ENCODE peak calls at places on chromosomes 2 and 18, in seven cellular contexts. M is endothelial cell of umbilical vein, L is prostate gland, U is K562, E is suprapubic skin, D is upper lobe of left lung, H is H1. Y is an unnamed sample.

GRCh38 chr2:130756041-130756720 is 841 bp downstream of the AMER3 start:
- DNase-seq in M (no peak), L (no peak), U (peak; percentile 41), E (no peak), D (peak; percentile 87), H (peak; percentile 84), Y (no peak)

GRCh38 chr18:79609021-79609461 is 70.6 kb upstream of the CTDP1 start:
- DNase-seq in M (no peak), L (no peak), U (no peak), E (peak; percentile 64), D (peak; percentile 46), H (peak; percentile 45), Y (no peak)

GRCh38 chr18:8124232-8125146 is 484.7 kb upstream of the RAB12 start:
- DNase-seq in M (no peak), L (no peak), U (no peak), E (no peak), D (no peak), H (no peak), Y (no peak)

GRCh38 chr2:209986405-209986804 is 16.0 kb upstream of the RPE start:
- DNase-seq in M (no peak), L (no peak), U (no peak), E (no peak), D (no peak), H (no peak), Y (no peak)

GRCh38 chr2:1487758-1488715 is 74.8 kb downstream of the TPO start:
- DNase-seq in M (no peak), L (no peak), U (no peak), E (peak; percentile 53), D (no peak), H (peak; percentile 42), Y (no peak)

GRCh38 chr18:30163573-30163972 is 879.0 kb downstream of the DSC3 start:
- DNase-seq in M (no peak), L (no peak), U (no peak), E (no peak), D (no peak), H (no peak), Y (no peak)

GRCh38 chr18:58009166-58009565 is 34.9 kb upstream of the NEDD4L start:
- DNase-seq in M (no peak), L (no peak), U (no peak), E (no peak), D (no peak), H (no peak), Y (no peak)

GRCh38 chr2:234947556-234947955 is 4.3 kb upstream of the SH3BP4 start:
- DNase-seq in M (no peak), L (no peak), U (no peak), E (no peak), D (no peak), H (no peak), Y (no peak)

GRCh38 chr18:68733693-68734092 is 18.8 kb upstream of the TMX3 start:
- DNase-seq in M (no peak), L (no peak), U (no peak), E (no peak), D (no peak), H (no peak), Y (no peak)

GRCh38 chr2:157830696-157831570 is 45.2 kb downstream of the ACVR1 start:
- DNase-seq in M (peak; percentile 92), L (peak; percentile 48), U (no peak), E (no peak), D (no peak), H (no peak), Y (no peak)
- TF ChIP-seq POLR2AphosphoS5 in M (no peak), L (peak; percentile 92), U (no peak), E (no peak), D (no peak), H (no peak), Y (peak; percentile 72)

DNA sequence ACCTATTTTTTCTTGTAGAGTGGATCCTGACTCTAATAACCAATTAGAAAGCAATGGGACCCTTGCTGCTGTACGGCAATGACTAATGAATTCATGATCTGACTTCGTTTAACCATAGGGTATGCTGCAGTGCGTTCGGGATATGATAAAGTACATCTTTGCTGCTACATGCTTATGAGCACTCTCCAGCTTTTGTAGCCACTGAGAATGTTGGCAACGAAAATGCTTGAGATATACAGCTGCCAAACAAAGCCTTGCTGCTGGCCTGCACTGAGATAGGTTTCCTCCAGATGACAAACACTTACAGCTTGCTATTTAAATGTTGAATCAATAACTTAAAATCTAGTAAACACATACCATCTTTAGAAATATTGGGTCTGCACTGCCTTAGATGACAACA is 372.4 kb upstream of the SLC8A1 start:
- DNase-seq in M (peak; percentile 34), L (no peak), U (no peak), E (no peak), D (no peak), H (no peak), Y (no peak)
- TF ChIP-seq POLR2A in M (no peak), L (no peak), U (no peak), E (no peak), D (no peak), H (no peak), Y (no peak)

GRCh38 chr2:42923632-42924425 is 131.4 kb upstream of the HAAO start:
- DNase-seq in M (no peak), L (no peak), U (peak; percentile 31), E (no peak), D (no peak), H (no peak), Y (no peak)

GRCh38 chr2:42921162-42921550 is 128.8 kb upstream of the HAAO start:
- DNase-seq in M (no peak), L (no peak), U (peak; percentile 34), E (no peak), D (no peak), H (no peak), Y (no peak)

GRCh38 chr2:42921721-42922120 is 129.3 kb upstream of the HAAO start:
- DNase-seq in M (no peak), L (no peak), U (no peak), E (no peak), D (no peak), H (no peak), Y (no peak)

GRCh38 chr2:42922790-42923631 is 130.6 kb upstream of the HAAO start:
- DNase-seq in M (no peak), L (no peak), U (no peak), E (no peak), D (no peak), H (no peak), Y (no peak)

DNA sequence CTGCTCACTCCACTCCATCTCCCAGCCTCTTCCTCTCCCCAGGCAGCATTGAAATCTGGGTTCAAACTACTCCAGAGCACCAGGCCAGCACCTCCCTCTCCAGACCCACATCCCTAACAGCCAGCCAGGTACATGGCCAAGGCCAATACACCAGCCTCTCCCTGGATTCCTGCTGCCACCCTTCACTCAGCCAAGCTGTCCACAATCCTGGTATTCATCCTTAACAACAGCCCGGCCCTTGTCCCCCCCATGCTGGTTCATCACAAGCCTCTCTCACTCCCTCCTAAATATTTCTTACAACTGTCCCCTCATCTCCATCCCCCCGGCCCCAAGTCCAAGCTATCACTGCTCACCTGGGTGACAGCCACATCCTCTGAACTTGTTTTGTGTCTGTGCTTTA is 129.9 kb upstream of the HAAO start:
- DNase-seq in M (no peak), L (no peak), U (no peak), E (no peak), D (no peak), H (no peak), Y (no peak)
- H3K27ac ChIP-seq in M (no peak overlapping the region), L (peak overlapping the region; percentile 78), U (no peak overlapping the region), E (peak overlapping the region; percentile 92), D (peak overlapping the region; percentile 75), H (no peak overlapping the region), Y (peak overlapping the region; percentile 88)

GRCh38 chr2:127003028-127003800 is 103.7 kb downstream of the BIN1 start:
- DNase-seq in M (no peak), L (no peak), U (peak; percentile 72), E (no peak), D (no peak), H (no peak), Y (peak; percentile 29)

GRCh38 chr2:127007652-127008051 is 99.3 kb downstream of the BIN1 start:
- DNase-seq in M (no peak), L (no peak), U (no peak), E (no peak), D (no peak), H (no peak), Y (no peak)

GRCh38 chr2:127004893-127005600 is 101.9 kb downstream of the BIN1 start:
- DNase-seq in M (no peak), L (no peak), U (no peak), E (no peak), D (no peak), H (no peak), Y (no peak)

GRCh38 chr2:127008265-127008664 is 98.7 kb downstream of the BIN1 start:
- DNase-seq in M (no peak), L (no peak), U (no peak), E (no peak), D (no peak), H (no peak), Y (no peak)

DNA sequence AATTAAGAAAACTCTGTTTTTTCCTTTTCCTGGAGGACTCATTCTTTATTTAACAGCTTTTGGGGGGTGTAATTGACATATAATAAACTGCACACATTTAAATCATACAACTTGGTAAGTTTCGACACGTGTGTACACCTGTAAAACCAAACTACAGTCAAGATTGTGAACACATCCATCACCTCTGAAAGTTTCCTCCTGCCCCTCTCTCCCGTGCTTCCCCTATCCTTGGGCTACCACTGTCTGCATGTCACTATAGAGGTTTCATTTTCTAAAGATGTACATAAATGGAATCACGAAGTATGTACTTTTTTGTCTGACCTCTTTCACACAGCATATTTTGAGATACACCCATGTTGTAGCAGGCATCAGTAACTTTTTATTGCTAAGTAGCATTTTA is 100.0 kb downstream of the BIN1 start:
- DNase-seq in M (no peak), L (no peak), U (no peak), E (no peak), D (no peak), H (no peak), Y (no peak)
- TF ChIP-seq POLR2AphosphoS5 in M (no peak), L (no peak), U (no peak), E (no peak), D (no peak), H (no peak), Y (no peak)

GRCh38 chr2:27409321-27410073 is at the start of gene PPM1G:
- DNase-seq in M (peak; percentile 97), L (peak; percentile 95), U (peak; percentile 97), E (peak; percentile 97), D (peak; percentile 100), H (peak; percentile 99), Y (peak; percentile 98)
- TF ChIP-seq POLR2A in M (peak; percentile 98), L (peak; percentile 59), U (peak; percentile 95), E (no peak), D (peak; percentile 81), H (peak; percentile 92), Y (peak; percentile 73)

GRCh38 chr2:239693330-239693729 is 292.5 kb upstream of the HDAC4 start:
- DNase-seq in M (no peak), L (no peak), U (no peak), E (peak; percentile 37), D (no peak), H (no peak), Y (no peak)
- H3K27ac ChIP-seq in M (no peak overlapping the region), L (no peak overlapping the region), U (no peak overlapping the region), E (no peak overlapping the region), D (no peak overlapping the region), H (no peak overlapping the region), Y (no peak overlapping the region)

GRCh38 chr2:207764096-207764630 is 5.5 kb downstream of the FZD5 start:
- DNase-seq in M (no peak), L (no peak), U (no peak), E (no peak), D (no peak), H (peak; percentile 33), Y (no peak)
- TF ChIP-seq POLR2AphosphoS5 in M (no peak), L (no peak), U (no peak), E (no peak), D (no peak), H (no peak), Y (no peak)

GRCh38 chr2:64859208-64860161 is 129.7 kb upstream of the SLC1A4 start:
- DNase-seq in M (peak; percentile 76), L (peak; percentile 87), U (peak; percentile 76), E (peak; percentile 96), D (peak; percentile 94), H (peak; percentile 68), Y (peak; percentile 94)
- TF ChIP-seq POLR2A in M (no peak), L (no peak), U (peak; percentile 68), E (no peak), D (peak; percentile 72), H (no peak), Y (peak; percentile 70)